ENCODE peak calls at places on chromosomes 12 and 14, in six cellular contexts. L, A, M, V, I and R are unnamed samples.
A peak's percentile ranks its signal among the peaks of the same experiment; 100 is the strongest.

GRCh38 chr12:11943919-11944318 is 126.8 kb upstream of the BCL2L14 start:
- DNase-seq in L (no peak), A (no peak), M (no peak), V (no peak), I (no peak), R (no peak)

GRCh38 chr12:76455582-76456345 is 103.8 kb downstream of the OSBPL8 start:
- DNase-seq in L (peak; percentile 95), A (no peak), M (peak; percentile 90), V (peak; percentile 60), I (peak; percentile 93), R (peak; percentile 8)

GRCh38 chr12:19841451-19841850 is 402.2 kb downstream of the AEBP2 start:
- DNase-seq in L (no peak), A (no peak), M (no peak), V (no peak), I (peak; percentile 58), R (no peak)

GRCh38 chr12:32583535-32583934 is 95.6 kb upstream of the DNM1L start:
- DNase-seq in L (peak; percentile 30), A (no peak), M (no peak), V (no peak), I (peak; percentile 68), R (no peak)

GRCh38 chr12:32367381-32367780 is 32.0 kb upstream of the FGD4 start:
- DNase-seq in L (no peak), A (no peak), M (no peak), V (no peak), I (no peak), R (no peak)

GRCh38 chr14:68656452-68656851 is 136.4 kb downstream of the ZFP36L1 start:
- DNase-seq in L (no peak), A (peak; percentile 34), M (no peak), V (no peak), I (no peak), R (no peak)

GRCh38 chr12:8156845-8157244 is at the start of gene ZNF705A:
- DNase-seq in L (peak; percentile 56), A (no peak), M (no peak), V (no peak), I (peak; percentile 51), R (no peak)

GRCh38 chr14:55198749-55199148 is 7.4 kb upstream of the DLGAP5 start:
- DNase-seq in L (no peak), A (no peak), M (no peak), V (no peak), I (no peak), R (no peak)

GRCh38 chr12:92961949-92962348 is 32.9 kb upstream of the EEA1 start:
- DNase-seq in L (peak; percentile 34), A (no peak), M (no peak), V (no peak), I (no peak), R (no peak)

GRCh38 chr14:36690301-36691020 is 28.8 kb downstream of the PAX9 start:
- DNase-seq in L (peak; percentile 86), A (no peak), M (no peak), V (no peak), I (peak; percentile 14), R (no peak)

GRCh38 chr12:131830335-131831020 is 2.3 kb downstream of the MMP17 start:
- DNase-seq in L (peak; percentile 91), A (peak; percentile 77), M (peak; percentile 23), V (peak; percentile 88), I (peak; percentile 97), R (no peak)

GRCh38 chr12:130649101-130649571 is 67.0 kb downstream of the RIMBP2 start:
- DNase-seq in L (no peak), A (no peak), M (no peak), V (no peak), I (no peak), R (no peak)

GRCh38 chr12:14959463-14959862 is 1.9 kb downstream of the ARHGDIB start:
- DNase-seq in L (no peak), A (no peak), M (no peak), V (no peak), I (no peak), R (no peak)

GRCh38 chr14:68507544-68508081 is 285.3 kb downstream of the ZFP36L1 start:
- DNase-seq in L (no peak), A (no peak), M (no peak), V (no peak), I (no peak), R (no peak)

GRCh38 chr12:119676022-119676421 is 8.1 kb downstream of the PRKAB1 start:
- DNase-seq in L (no peak), A (no peak), M (no peak), V (no peak), I (no peak), R (no peak)

GRCh38 chr12:89117448-89118034 is 234.8 kb downstream of the DUSP6 start:
- DNase-seq in L (peak; percentile 92), A (no peak), M (peak; percentile 80), V (no peak), I (no peak), R (no peak)

GRCh38 chr14:65128096-65128495 is 25.8 kb upstream of the MAX start:
- DNase-seq in L (no peak), A (no peak), M (no peak), V (no peak), I (peak; percentile 15), R (no peak)

GRCh38 chr14:47270715-47271114 is 404.7 kb downstream of the MDGA2 start:
- DNase-seq in L (no peak), A (no peak), M (no peak), V (no peak), I (no peak), R (no peak)

GRCh38 chr14:65703996-65704395 is 291.5 kb downstream of the FUT8 start:
- DNase-seq in L (no peak), A (no peak), M (no peak), V (no peak), I (peak; percentile 52), R (no peak)

GRCh38 chr14:102255401-102256190 is 49.4 kb downstream of the MOK start:
- DNase-seq in L (no peak), A (no peak), M (no peak), V (no peak), I (peak; percentile 74), R (no peak)

GRCh38 chr12:77087427-77087826 is 22.1 kb upstream of the E2F7 start:
- DNase-seq in L (no peak), A (no peak), M (no peak), V (no peak), I (peak; percentile 75), R (no peak)

GRCh38 chr14:90558983-90559590 is 162.3 kb downstream of the CALM1 start:
- DNase-seq in L (no peak), A (no peak), M (no peak), V (no peak), I (no peak), R (no peak)

GRCh38 chr12:6788972-6789905 is at the start of gene CD4:
- DNase-seq in L (no peak), A (no peak), M (no peak), V (no peak), I (no peak), R (peak; percentile 76)

GRCh38 chr12:66290716-66291200 is 11.5 kb upstream of the HELB start:
- DNase-seq in L (no peak), A (no peak), M (no peak), V (no peak), I (no peak), R (peak; percentile 40)

GRCh38 chr14:79825046-79825521 is 386.2 kb downstream of the DIO2 start:
- DNase-seq in L (peak; percentile 61), A (no peak), M (no peak), V (no peak), I (peak; percentile 19), R (no peak)

GRCh38 chr12:46915861-46916260 is 90.1 kb upstream of the SLC38A4 start:
- DNase-seq in L (no peak), A (no peak), M (no peak), V (no peak), I (peak; percentile 84), R (no peak)

GRCh38 chr14:20680843-20681347 is 3.5 kb upstream of the RNASE4 start:
- DNase-seq in L (peak; percentile 80), A (no peak), M (no peak), V (no peak), I (no peak), R (no peak)

GRCh38 chr14:101257551-101257950 is 303.7 kb upstream of the DIO3 start:
- DNase-seq in L (no peak), A (no peak), M (no peak), V (no peak), I (no peak), R (no peak)

GRCh38 chr12:114405449-114406271 is at the start of gene TBX5:
- DNase-seq in L (no peak), A (no peak), M (no peak), V (peak; percentile 82), I (peak; percentile 87), R (no peak)
- TF ChIP-seq EZH2 in L (peak; percentile 32), A (peak; percentile 100), M (no peak), V (peak; percentile 99), I (no peak), R (no peak)

GRCh38 chr12:31326689-31327659 is 1.0 kb upstream of the SINHCAF start:
- DNase-seq in L (no peak), A (no peak), M (no peak), V (peak; percentile 42), I (peak; percentile 40), R (no peak)
- H3K9ac ChIP-seq in L (peak overlapping the region; percentile 57), A (peak overlapping the region; percentile 85), M (peak overlapping the region; percentile 97), V (peak overlapping the region; percentile 11), I (peak overlapping the region; percentile 85), R (peak overlapping the region; percentile 89)

GRCh38 chr14:105859717-105860614 is 333.6 kb downstream of the TMEM121 start:
- DNase-seq in L (no peak), A (no peak), M (no peak), V (no peak), I (no peak), R (peak; percentile 54)
- H3K9me3 ChIP-seq in L (no peaks in the 10 kb centered on the region), A (peaks cover 77% of the 10 kb centered on the region), M (no peaks in the 10 kb centered on the region), V (no peaks in the 10 kb centered on the region), I (no peaks in the 10 kb centered on the region), R (no peaks in the 10 kb centered on the region)

DNA sequence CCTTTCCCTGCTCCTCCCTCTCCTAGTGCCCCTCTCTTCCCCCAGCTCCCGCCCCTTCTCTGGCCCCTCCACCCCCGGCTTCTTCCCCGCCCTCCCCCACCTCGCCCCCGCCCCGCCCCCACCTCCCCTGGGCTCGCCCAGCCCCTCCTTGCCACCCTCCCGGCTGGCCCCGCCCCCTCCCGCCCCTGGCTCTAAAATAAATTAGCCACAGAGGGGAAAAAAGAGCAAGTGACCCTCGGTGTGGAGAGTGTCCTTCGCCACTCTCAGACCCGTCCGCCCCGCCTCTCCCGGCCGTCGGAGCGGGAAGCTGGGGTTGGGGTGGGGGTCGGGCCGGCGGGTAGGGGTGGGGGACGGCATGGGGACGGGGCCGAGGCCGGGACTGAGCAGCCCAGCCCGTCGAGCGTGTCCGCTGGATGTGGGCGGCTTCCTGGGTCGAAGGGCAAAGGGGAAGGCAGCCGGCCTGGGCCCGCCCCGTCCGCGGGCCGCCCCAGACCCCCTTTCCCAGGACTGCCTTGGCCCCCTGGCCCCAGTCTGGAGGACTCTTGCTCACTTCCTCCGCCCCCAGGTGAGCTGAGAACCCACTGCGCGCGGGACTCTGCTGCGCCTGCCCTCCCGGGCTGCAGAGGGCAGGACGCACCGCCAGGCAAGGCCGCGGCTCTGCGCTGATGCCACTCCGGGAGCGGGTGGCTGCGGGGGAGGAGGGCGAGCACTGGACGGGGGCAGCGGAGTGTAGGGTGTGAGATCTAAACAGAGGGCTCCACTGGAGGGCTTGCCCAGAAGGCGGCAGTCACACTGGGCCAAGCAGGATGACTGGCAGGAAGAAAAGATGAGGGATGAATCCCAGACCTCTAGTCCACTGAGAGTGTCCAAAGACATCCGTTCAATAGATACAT is 571 bp upstream of the FIGNL2 start:
- DNase-seq in L (no peak), A (peak; percentile 82), M (no peak), V (peak; percentile 89), I (no peak), R (no peak)
- TF ChIP-seq EZH2 in L (no peak), A (no peak), M (no peak), V (no peak), I (no peak), R (no peak)